ENCODE peak calls at places on chromosomes 7 and 10, in seven cellular contexts. V is H9, C is astrocyte of the cerebellum, K is body of pancreas, Y is lower leg skin, O is HFFc6, Z is astrocyte of the spinal cord. Q is an unnamed sample.

GRCh38 chr7:37818023-37818422 is 30.4 kb upstream of the NME8 start:
- DNase-seq in V (no peak), C (no peak), K (no peak), Y (no peak), O (no peak), Z (no peak), Q (no peak)

GRCh38 chr7:114084381-114085312 is 165.8 kb upstream of the PPP1R3A start:
- DNase-seq in V (peak), C (no peak), K (peak), Y (peak), O (no peak), Z (peak), Q (peak)

GRCh38 chr7:106279425-106280182 is 5.2 kb downstream of the NAMPT start:
- DNase-seq in V (no peak), C (no peak), K (no peak), Y (no peak), O (no peak), Z (no peak), Q (no peak)

GRCh38 chr10:17682236-17682946 is 38.4 kb downstream of the STAM start:
- DNase-seq in V (no peak), C (no peak), K (no peak), Y (no peak), O (no peak), Z (no peak), Q (no peak)

GRCh38 chr10:37552881-37553280 is 304.5 kb downstream of the ZNF248 start:
- DNase-seq in V (no peak), C (no peak), K (no peak), Y (no peak), O (no peak), Z (no peak), Q (no peak)

GRCh38 chr10:78395162-78395561 is 361.5 kb downstream of the RPS24 start:
- DNase-seq in V (no peak), C (no peak), K (no peak), Y (no peak), O (no peak), Z (no peak), Q (no peak)

GRCh38 chr10:117353700-117354099 is 21.5 kb downstream of the PDZD8 start:
- DNase-seq in V (no peak), C (no peak), K (no peak), Y (no peak), O (no peak), Z (no peak), Q (no peak)

GRCh38 chr10:29767958-29768357 is 133.2 kb upstream of the SVIL start:
- DNase-seq in V (no peak), C (no peak), K (no peak), Y (no peak), O (no peak), Z (no peak), Q (no peak)

GRCh38 chr7:112571852-112572607 is 91.2 kb downstream of the LSMEM1 start:
- DNase-seq in V (peak), C (no peak), K (no peak), Y (no peak), O (no peak), Z (no peak), Q (no peak)

GRCh38 chr7:142523821-142524460 is 225.3 kb upstream of the PRSS1 start:
- DNase-seq in V (no peak), C (no peak), K (no peak), Y (no peak), O (no peak), Z (no peak), Q (no peak)

GRCh38 chr10:9608592-9608991 is 1409.1 kb upstream of the CELF2 start:
- DNase-seq in V (no peak), C (peak), K (no peak), Y (no peak), O (no peak), Z (peak), Q (no peak)

DNA sequence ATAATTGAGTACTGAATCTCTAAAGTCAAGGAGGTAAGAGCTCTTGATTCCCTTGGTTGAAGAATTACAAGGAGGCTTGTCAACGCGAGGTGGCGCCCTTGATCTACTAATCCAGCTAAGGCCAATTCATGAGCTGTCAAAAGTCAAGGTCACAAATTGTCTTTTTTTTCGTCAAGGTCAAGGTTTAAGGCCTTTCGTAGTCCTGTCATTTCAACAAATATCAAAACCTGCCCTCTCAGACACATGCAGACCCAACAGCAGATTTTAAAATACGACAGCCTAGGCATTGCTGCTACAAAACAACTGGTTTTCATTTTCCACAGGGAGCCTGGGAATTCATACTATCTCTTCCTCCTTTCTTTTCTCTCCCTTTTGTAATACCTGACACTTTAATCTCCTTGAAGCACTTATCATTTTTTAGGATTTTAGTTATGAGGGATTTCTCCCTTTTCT is 3.6 kb downstream of the HOXA13 start:
- DNase-seq in V (peak), C (peak), K (peak), Y (peak), O (peak), Z (peak), Q (peak)
- TF ChIP-seq CTCF in V (peak), C (peak), K (peak), Y (no peak), O (peak), Z (peak), Q (peak)

GRCh38 chr7:47571355-47572100 is 10.4 kb downstream of the TNS3 start:
- DNase-seq in V (no peak), C (peak), K (peak), Y (peak), O (peak), Z (peak), Q (peak)

GRCh38 chr7:47570649-47571050 is 11.3 kb downstream of the TNS3 start:
- DNase-seq in V (no peak), C (no peak), K (peak), Y (no peak), O (peak), Z (no peak), Q (peak)

GRCh38 chr7:47573758-47574472 is 8.0 kb downstream of the TNS3 start:
- DNase-seq in V (no peak), C (peak), K (peak), Y (no peak), O (peak), Z (peak), Q (peak)

GRCh38 chr7:47572939-47573757 is 8.8 kb downstream of the TNS3 start:
- DNase-seq in V (peak), C (no peak), K (peak), Y (no peak), O (no peak), Z (no peak), Q (no peak)

GRCh38 chr7:47572101-47572460 is 9.8 kb downstream of the TNS3 start:
- DNase-seq in V (no peak), C (no peak), K (no peak), Y (no peak), O (no peak), Z (no peak), Q (no peak)
- TF ChIP-seq CTCF in V (no peak), C (no peak), K (no peak), Y (no peak), O (peak), Z (no peak), Q (no peak)

GRCh38 chr10:24899571-24899970 is 52.8 kb downstream of the PRTFDC1 start:
- DNase-seq in V (no peak), C (no peak), K (no peak), Y (no peak), O (no peak), Z (no peak), Q (no peak)
- TF ChIP-seq CTCF in V (no peak), C (no peak), K (no peak), Y (no peak), O (no peak), Z (no peak), Q (no peak)

DNA sequence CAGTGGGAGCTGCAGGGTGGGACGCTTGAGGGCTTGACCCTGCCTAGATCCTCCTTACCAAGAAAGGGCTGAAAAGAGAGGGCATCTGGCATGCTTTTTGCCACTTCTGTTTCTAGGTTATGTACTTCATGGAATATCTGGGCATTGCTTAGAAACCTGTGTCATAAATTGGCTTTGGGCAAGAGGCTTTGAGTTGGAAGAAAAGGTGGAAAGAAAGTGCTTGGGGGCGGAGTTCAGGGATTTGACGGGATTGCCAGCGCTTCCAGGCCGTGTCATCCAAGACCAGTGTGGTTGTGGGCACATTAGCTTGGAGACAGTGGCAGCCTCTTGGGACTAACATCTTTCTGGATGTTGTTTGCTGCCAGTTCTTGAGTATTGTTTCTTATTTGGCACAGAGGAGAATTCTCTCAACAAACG is 825 bp downstream of the ZNF862 start:
- DNase-seq in V (no peak), C (no peak), K (no peak), Y (no peak), O (no peak), Z (peak), Q (no peak)
- TF ChIP-seq CTCF in V (no peak), C (no peak), K (no peak), Y (no peak), O (no peak), Z (no peak), Q (no peak)

GRCh38 chr7:7354674-7355073 is 172.3 kb downstream of the C1GALT1 start:
- DNase-seq in V (no peak), C (no peak), K (no peak), Y (peak), O (no peak), Z (no peak), Q (no peak)

GRCh38 chr7:7351156-7351555 is 168.8 kb downstream of the C1GALT1 start:
- DNase-seq in V (no peak), C (no peak), K (no peak), Y (no peak), O (no peak), Z (no peak), Q (no peak)

GRCh38 chr7:7351832-7352231 is 169.5 kb downstream of the C1GALT1 start:
- DNase-seq in V (no peak), C (no peak), K (no peak), Y (no peak), O (no peak), Z (no peak), Q (no peak)

GRCh38 chr7:7349156-7349555 is 166.8 kb downstream of the C1GALT1 start:
- DNase-seq in V (no peak), C (no peak), K (no peak), Y (no peak), O (no peak), Z (no peak), Q (no peak)

GRCh38 chr7:7352845-7353244 is 170.5 kb downstream of the C1GALT1 start:
- DNase-seq in V (peak), C (no peak), K (no peak), Y (no peak), O (no peak), Z (no peak), Q (no peak)
- TF ChIP-seq CTCF in V (peak), C (no peak), K (no peak), Y (no peak), O (no peak), Z (no peak), Q (no peak)